ENCODE peak calls at places on chromosomes 6 and 20, in four cellular contexts. S, G, M and D are unnamed samples.

GRCh38 chr6:136039185-136039584 is 187.7 kb downstream of the PDE7B start:
- DNase-seq in S (no peak), G (no peak), M (no peak), D (no peak)

GRCh38 chr6:16769986-16770376 is 8.7 kb upstream of the ATXN1 start:
- DNase-seq in S (peak; percentile 97), G (no peak), M (no peak), D (peak; percentile 81)

GRCh38 chr20:23049933-23050838 is 714 bp upstream of the THBD start:
- DNase-seq in S (peak; percentile 79), G (no peak), M (no peak), D (peak; percentile 53)

GRCh38 chr20:64277571-64278318 is 22.2 kb downstream of the PCMTD2 start:
- DNase-seq in S (no peak), G (no peak), M (no peak), D (no peak)

GRCh38 chr20:48722002-48722731 is 105.6 kb downstream of the PREX1 start:
- DNase-seq in S (peak; percentile 92), G (no peak), M (no peak), D (peak; percentile 82)

GRCh38 chr6:24252215-24252614 is 105.6 kb downstream of the DCDC2 start:
- DNase-seq in S (no peak), G (no peak), M (no peak), D (no peak)

GRCh38 chr6:151482290-151482689 is 11.5 kb upstream of the CCDC170 start:
- DNase-seq in S (no peak), G (no peak), M (no peak), D (no peak)

GRCh38 chr20:3857405-3857804 is 10.8 kb downstream of the MAVS start:
- DNase-seq in S (no peak), G (no peak), M (peak; percentile 97), D (no peak)

GRCh38 chr6:125950293-125950692 is 6.3 kb upstream of the HINT3 start:
- DNase-seq in S (peak; percentile 89), G (no peak), M (no peak), D (peak; percentile 73)

GRCh38 chr6:110352603-110353303 is 5.4 kb downstream of the METTL24 start:
- DNase-seq in S (no peak), G (no peak), M (no peak), D (no peak)

GRCh38 chr20:37781626-37782025 is 87.8 kb downstream of the CTNNBL1 start:
- DNase-seq in S (no peak), G (no peak), M (no peak), D (no peak)

GRCh38 chr20:40262219-40262618 is 426.8 kb downstream of the MAFB start:
- DNase-seq in S (no peak), G (no peak), M (no peak), D (no peak)

GRCh38 chr6:44473393-44473792 is 85.9 kb downstream of the CDC5L start:
- DNase-seq in S (no peak), G (no peak), M (no peak), D (no peak)

GRCh38 chr6:157732007-157732406 is 91.0 kb upstream of the SNX9 start:
- DNase-seq in S (no peak), G (no peak), M (no peak), D (no peak)

GRCh38 chr6:79731471-79731870 is 100.3 kb downstream of the SH3BGRL2 start:
- DNase-seq in S (no peak), G (no peak), M (no peak), D (no peak)